ENCODE peak calls at places on chromosome 7, in ten cellular contexts. Y is memory B cell, L is A549, F is DMS 273 treated with DMSO at 0.1 percent for 48 hours, U is non-pigmented ciliary epithelial cell, J is transverse colon, K is caudate nucleus, W is fibroblast of lung, Q is COR-L47, G is epithelial cell of prostate. H is an unnamed sample.

GRCh38 chr7:2477447-2478386 is 1.5 kb upstream of the GRIFIN start:
- DNase-seq in Q (no peak), U (no peak), F (no peak), K (no peak), J (peak; percentile 74), G (no peak), L (peak; percentile 93), W (peak; percentile 46), Y (peak; percentile 66), H (peak; percentile 43)

GRCh38 chr7:80890391-80890790 is 28.5 kb downstream of the SEMA3C start:
- DNase-seq in G (no peak), W (peak; percentile 75), J (no peak), U (no peak), K (no peak), Y (no peak), Q (no peak), L (no peak), F (no peak), H (no peak)

GRCh38 chr7:76333388-76334101 is 25.2 kb downstream of the YWHAG start:
- DNase-seq in F (no peak), G (no peak), J (peak; percentile 33), K (no peak), Q (no peak), W (peak; percentile 37), Y (no peak), U (no peak), L (no peak), H (no peak)

GRCh38 chr7:94643771-94644545 is 12.0 kb downstream of the SGCE start:
- DNase-seq in U (no peak), J (no peak), G (peak; percentile 60), W (no peak), Q (no peak), L (no peak), Y (no peak), K (no peak), F (no peak), H (no peak)

GRCh38 chr7:11706666-11707605 is 125.1 kb downstream of the THSD7A start:
- DNase-seq in U (no peak), W (no peak), G (no peak), Q (peak; percentile 56), Y (no peak), F (no peak), K (no peak), L (peak; percentile 3), J (peak; percentile 8), H (no peak)

GRCh38 chr7:101235050-101235449 is 2.6 kb downstream of the CLDN15 start:
- DNase-seq in U (no peak), L (no peak), W (no peak), G (no peak), Q (no peak), F (no peak), J (no peak), K (no peak), Y (no peak), H (no peak)

GRCh38 chr7:2307690-2308107 is 6.5 kb downstream of the SNX8 start:
- DNase-seq in W (no peak), K (no peak), U (no peak), F (no peak), G (no peak), L (no peak), Q (no peak), Y (peak; percentile 58), J (no peak), H (no peak)

GRCh38 chr7:91306266-91306665 is 42.0 kb downstream of the FZD1 start:
- DNase-seq in G (peak; percentile 12), W (no peak), J (no peak), F (no peak), K (no peak), U (no peak), Y (no peak), L (no peak), Q (no peak), H (no peak)

GRCh38 chr7:142355328-142355727 is 97.5 kb upstream of the PRSS58 start:
- DNase-seq in U (no peak), W (no peak), L (no peak), J (no peak), Y (no peak), G (no peak), K (no peak), F (no peak), Q (no peak), H (no peak)

GRCh38 chr7:47787249-47788069 is 160.8 kb downstream of the PKD1L1 start:
- DNase-seq in L (no peak), W (no peak), Q (no peak), G (no peak), F (no peak), U (no peak), K (no peak), Y (no peak), J (no peak), H (no peak)